ENCODE peak calls at places on chromosome 20, in four cellular contexts. R is adrenal gland, V is right atrium auricular region, O is cardiac muscle cell. X is an unnamed sample.

GRCh38 chr20:11132819-11133341 is 459.1 kb upstream of the JAG1 start:
- DNase-seq in R (no peak), V (no peak), O (no peak), X (no peak)

GRCh38 chr20:34543457-34544056 is 15.0 kb upstream of the MAP1LC3A start:
- DNase-seq in R (no peak), V (no peak), O (no peak), X (peak; percentile 63)

GRCh38 chr20:32742322-32743236 is 688 bp downstream of the COMMD7 start:
- DNase-seq in R (no peak), V (no peak), O (no peak), X (peak; percentile 32)

GRCh38 chr20:47181056-47181862 is 175.2 kb downstream of the ZMYND8 start:
- DNase-seq in R (no peak), V (no peak), O (peak; percentile 81), X (no peak)

GRCh38 chr20:46523696-46524328 is 10.5 kb upstream of the ZNF334 start:
- DNase-seq in R (no peak), V (no peak), O (peak; percentile 32), X (no peak)

GRCh38 chr20:49562341-49563014 is 5.5 kb downstream of the PTGIS start:
- DNase-seq in R (peak; percentile 84), V (peak; percentile 93), O (peak; percentile 91), X (peak; percentile 23)

GRCh38 chr20:63554361-63555278 is 661 bp downstream of the FNDC11 start:
- DNase-seq in R (no peak), V (no peak), O (no peak), X (no peak)

GRCh38 chr20:64244281-64244805 is 11.2 kb upstream of the PCMTD2 start:
- DNase-seq in R (no peak), V (no peak), O (no peak), X (no peak)

GRCh38 chr20:25059487-25059820 is 1.5 kb upstream of the ACSS1 start:
- DNase-seq in R (no peak), V (no peak), O (no peak), X (no peak)

GRCh38 chr20:13397300-13397724 is 176.2 kb downstream of the ISM1 start:
- DNase-seq in R (no peak), V (no peak), O (no peak), X (no peak)

GRCh38 chr20:21693322-21693721 is 12.1 kb upstream of the PAX1 start:
- DNase-seq in R (no peak), V (no peak), O (no peak), X (no peak)

GRCh38 chr20:5000263-5001173 is 792 bp downstream of the SLC23A2 start:
- DNase-seq in R (peak; percentile 83), V (peak; percentile 79), O (no peak), X (peak; percentile 45)

GRCh38 chr20:23453944-23454543 is 1.4 kb upstream of the CST11 start:
- DNase-seq in R (no peak), V (no peak), O (no peak), X (no peak)

GRCh38 chr20:50624351-50625016 is 66.9 kb downstream of the RIPOR3 start:
- DNase-seq in R (no peak), V (no peak), O (no peak), X (no peak)

GRCh38 chr20:11041396-11041795 is 367.6 kb upstream of the JAG1 start:
- DNase-seq in R (no peak), V (no peak), O (no peak), X (no peak)

GRCh38 chr20:15654208-15654649 is 919.0 kb downstream of the KIF16B start:
- DNase-seq in R (peak; percentile 46), V (no peak), O (peak; percentile 39), X (no peak)

GRCh38 chr20:58225490-58226200 is 2.8 kb downstream of the ANKRD60 start:
- DNase-seq in R (no peak), V (no peak), O (peak; percentile 26), X (no peak)

GRCh38 chr20:25399038-25399430 is 8.4 kb upstream of the ABHD12 start:
- DNase-seq in R (peak; percentile 27), V (no peak), O (peak; percentile 82), X (no peak)

GRCh38 chr20:63149531-63150207 is 66.3 kb downstream of the YTHDF1 start:
- DNase-seq in R (no peak), V (no peak), O (no peak), X (no peak)

GRCh38 chr20:59385461-59385860 is 85.0 kb downstream of the EDN3 start:
- DNase-seq in R (no peak), V (no peak), O (no peak), X (no peak)

GRCh38 chr20:23680151-23680550 is 8.7 kb downstream of the CST4 start:
- DNase-seq in R (peak; percentile 41), V (peak; percentile 60), O (peak; percentile 73), X (no peak)

GRCh38 chr20:24208652-24209051 is 220.1 kb upstream of the GGTLC1 start:
- DNase-seq in R (no peak), V (no peak), O (no peak), X (no peak)

GRCh38 chr20:63124782-63125580 is 91.0 kb downstream of the YTHDF1 start:
- DNase-seq in R (peak; percentile 5), V (no peak), O (no peak), X (peak; percentile 3)

GRCh38 chr20:6122111-6122872 is 538 bp downstream of the FERMT1 start:
- DNase-seq in R (no peak), V (no peak), O (peak; percentile 84), X (peak; percentile 39)

GRCh38 chr20:56595746-56596478 is 33.2 kb upstream of the TFAP2C start:
- DNase-seq in R (no peak), V (no peak), O (no peak), X (no peak)

GRCh38 chr20:57544838-57545564 is 15.9 kb upstream of the PCK1 start:
- DNase-seq in R (no peak), V (no peak), O (no peak), X (no peak)

DNA sequence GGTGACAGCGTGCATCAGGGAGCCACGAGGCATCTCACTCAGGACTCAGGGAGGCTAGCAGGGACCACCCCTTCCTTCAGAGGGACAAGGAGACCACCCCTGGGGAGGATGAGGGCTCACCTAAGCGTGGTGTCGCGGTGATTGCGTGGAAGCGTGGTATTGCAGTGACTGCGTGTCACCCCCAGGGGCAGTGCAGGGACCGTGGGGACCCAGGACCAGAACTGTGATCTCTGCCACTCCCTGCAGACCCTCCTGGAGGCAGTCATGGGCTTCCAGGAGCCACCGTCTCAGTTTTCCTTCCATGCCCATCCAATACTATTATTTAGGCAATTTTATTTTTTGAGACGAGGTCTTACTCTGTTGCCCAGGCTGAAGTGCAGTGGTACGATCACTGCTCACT is 147.1 kb downstream of the TAF4 start:
- DNase-seq in R (no peak), V (no peak), O (no peak), X (no peak)
- TF ChIP-seq CTCF in R (no peak), V (no peak), O (no peak), X (no peak)

GRCh38 chr20:19850190-19850533 is 92.1 kb downstream of the RIN2 start:
- DNase-seq in R (no peak), V (no peak), O (peak; percentile 47), X (no peak)
- H3K4me3 ChIP-seq in R (no peak overlapping the region), V (no peak overlapping the region), O (no peak overlapping the region), X (no peak overlapping the region)

GRCh38 chr20:2708073-2708415 is 15.5 kb downstream of the EBF4 start:
- DNase-seq in R (no peak), V (peak; percentile 40), O (no peak), X (no peak)

GRCh38 chr20:2707353-2708072 is 14.9 kb downstream of the EBF4 start:
- DNase-seq in R (no peak), V (peak; percentile 5), O (no peak), X (no peak)

GRCh38 chr20:2709205-2709981 is 16.8 kb downstream of the EBF4 start:
- DNase-seq in R (no peak), V (peak; percentile 48), O (no peak), X (no peak)

GRCh38 chr20:2708665-2709064 is 16.1 kb downstream of the EBF4 start:
- DNase-seq in R (no peak), V (no peak), O (no peak), X (no peak)

GRCh38 chr20:2713285-2713684 is 20.7 kb downstream of the EBF4 start:
- DNase-seq in R (no peak), V (peak; percentile 13), O (no peak), X (no peak)
- TF ChIP-seq CTCF in R (no peak), V (no peak), O (peak; percentile 5), X (no peak)

DNA sequence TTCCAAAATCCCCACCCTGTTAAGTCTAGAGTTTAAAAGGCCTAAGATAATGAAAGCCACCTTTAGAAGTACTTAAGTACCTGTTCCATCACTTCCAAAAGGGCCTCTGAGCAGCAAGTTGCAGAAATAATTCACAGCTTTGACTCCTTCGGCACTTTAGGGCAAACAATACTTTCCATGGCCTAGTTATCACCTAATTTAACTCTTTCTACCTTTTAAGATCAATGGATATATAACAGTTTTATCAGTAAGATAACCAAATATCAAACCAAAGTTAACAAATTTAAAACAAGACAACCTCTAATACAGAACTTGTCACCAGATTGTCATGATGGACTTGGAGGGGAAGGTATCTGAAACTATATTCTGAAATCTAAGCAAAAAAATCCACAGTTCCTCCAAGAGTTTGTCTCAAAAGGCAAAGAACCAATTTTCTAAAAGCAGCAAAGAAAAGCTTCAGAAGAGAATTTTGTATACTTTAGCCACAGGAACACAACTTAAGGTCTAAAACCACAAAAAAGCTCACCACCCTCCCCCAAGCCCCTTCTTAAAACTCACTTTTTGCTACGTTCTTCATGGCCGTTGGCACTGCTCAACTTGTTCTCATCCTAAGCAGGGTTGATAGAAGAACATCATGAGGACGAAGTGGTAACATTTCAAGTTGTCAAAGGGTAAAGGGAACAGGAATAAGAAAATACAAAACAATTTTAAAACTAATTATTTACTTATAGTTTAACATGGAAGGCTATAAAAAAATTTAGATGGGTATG is 3.5 kb downstream of the RBM39 start:
- DNase-seq in R (no peak), V (no peak), O (no peak), X (no peak)
- H3K4me3 ChIP-seq in R (peak overlapping the region; percentile 79), V (no peak overlapping the region), O (no peak overlapping the region), X (no peak overlapping the region)

DNA sequence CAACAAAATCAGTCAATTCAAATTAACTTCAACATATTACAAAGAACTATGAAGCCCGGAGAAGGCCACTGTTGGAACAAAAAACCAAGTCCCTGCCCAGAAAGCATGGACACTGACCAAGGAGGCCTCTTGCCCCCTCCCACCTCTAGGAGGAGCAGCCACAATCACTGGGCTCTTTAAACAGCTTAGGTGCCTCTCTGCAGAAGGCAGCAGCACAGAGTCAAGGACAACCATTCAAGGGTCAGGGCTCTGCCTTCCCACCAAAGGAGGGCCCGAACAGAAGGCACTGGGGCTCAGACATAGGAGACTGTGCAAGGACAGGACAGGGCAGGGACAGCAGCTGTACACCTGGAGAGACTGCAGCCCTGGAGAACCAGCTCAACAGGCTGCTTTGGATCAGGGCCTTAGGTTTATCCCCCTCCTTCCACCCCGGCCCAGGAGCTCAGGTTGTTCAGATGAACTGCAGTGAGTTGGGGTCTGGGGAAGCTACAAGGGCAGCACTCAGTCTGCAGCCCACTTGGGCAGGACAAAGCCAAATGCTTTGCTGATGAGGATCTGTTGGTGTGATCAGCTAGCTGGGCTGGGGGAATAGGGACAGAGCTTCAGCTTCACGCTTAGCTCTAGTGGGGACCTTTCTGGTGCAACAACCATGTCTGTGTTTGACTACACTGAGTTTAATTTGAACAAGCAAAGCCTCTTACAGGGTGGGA is 17.8 kb downstream of the TOMM34 start:
- DNase-seq in R (no peak), V (no peak), O (no peak), X (no peak)
- TF ChIP-seq CTCF in R (no peak), V (no peak), O (no peak), X (no peak)